ENCODE peak calls at places on chromosomes 2 and 18, in five cellular contexts. D, X, B, I and F are unnamed samples.

GRCh38 chr18:23825496-23825895 is 136.2 kb downstream of the LAMA3 start:
- DNase-seq in D (no peak), X (no peak), B (no peak), I (no peak), F (no peak)

GRCh38 chr2:195016821-195017220 is 640.2 kb upstream of the SLC39A10 start:
- DNase-seq in D (no peak), X (no peak), B (no peak), I (no peak), F (no peak)

GRCh38 chr18:26960901-26961300 is 95.4 kb upstream of the AQP4 start:
- DNase-seq in D (no peak), X (no peak), B (no peak), I (no peak), F (no peak)

GRCh38 chr18:42404151-42404550 is 449.1 kb downstream of the PIK3C3 start:
- DNase-seq in D (no peak), X (no peak), B (no peak), I (no peak), F (no peak)

GRCh38 chr2:219041252-219041651 is at the start of gene CFAP65:
- DNase-seq in D (peak), X (peak), B (no peak), I (no peak), F (peak)

GRCh38 chr18:26977791-26978190 is 112.3 kb upstream of the AQP4 start:
- DNase-seq in D (no peak), X (no peak), B (no peak), I (no peak), F (no peak)

GRCh38 chr2:238286987-238287386 is 1.4 kb downstream of the PER2 start:
- DNase-seq in D (no peak), X (no peak), B (no peak), I (no peak), F (no peak)

GRCh38 chr18:31596081-31596872 is 4.6 kb downstream of the TTR start:
- DNase-seq in D (no peak), X (no peak), B (peak), I (no peak), F (no peak)

GRCh38 chr18:32349728-32350395 is 120.8 kb downstream of the GAREM1 start:
- DNase-seq in D (no peak), X (no peak), B (peak), I (no peak), F (peak)

GRCh38 chr2:201262718-201263117 is 2.4 kb downstream of the CASP8 start:
- DNase-seq in D (no peak), X (no peak), B (no peak), I (no peak), F (no peak)

GRCh38 chr2:201261471-201261870 is 1.1 kb downstream of the CASP8 start:
- DNase-seq in D (no peak), X (peak), B (no peak), I (no peak), F (no peak)

GRCh38 chr2:201264472-201265173 is 4.3 kb downstream of the CASP8 start:
- DNase-seq in D (no peak), X (no peak), B (no peak), I (no peak), F (no peak)

GRCh38 chr2:201261911-201262310 is 1.6 kb downstream of the CASP8 start:
- DNase-seq in D (no peak), X (no peak), B (no peak), I (no peak), F (no peak)

GRCh38 chr2:201263774-201264173 is 3.4 kb downstream of the CASP8 start:
- DNase-seq in D (no peak), X (no peak), B (no peak), I (no peak), F (no peak)
- TF ChIP-seq JUNB in D (no peak), X (no peak), B (no peak), I (no peak), F (no peak)

GRCh38 chr2:36653155-36653554 is 43.4 kb upstream of the VIT start:
- DNase-seq in D (no peak), X (no peak), B (no peak), I (no peak), F (no peak)

GRCh38 chr2:36658277-36658748 is 38.2 kb upstream of the VIT start:
- DNase-seq in D (no peak), X (no peak), B (peak), I (no peak), F (no peak)

GRCh38 chr2:36653967-36654694 is 42.4 kb upstream of the VIT start:
- DNase-seq in D (no peak), X (no peak), B (peak), I (no peak), F (no peak)

GRCh38 chr2:36657703-36658102 is 38.8 kb upstream of the VIT start:
- DNase-seq in D (no peak), X (no peak), B (peak), I (no peak), F (no peak)

GRCh38 chr2:36655456-36655855 is 41.1 kb upstream of the VIT start:
- DNase-seq in D (no peak), X (no peak), B (no peak), I (no peak), F (no peak)
- TF ChIP-seq JUNB in D (no peak), X (no peak), B (no peak), I (no peak), F (no peak)

DNA sequence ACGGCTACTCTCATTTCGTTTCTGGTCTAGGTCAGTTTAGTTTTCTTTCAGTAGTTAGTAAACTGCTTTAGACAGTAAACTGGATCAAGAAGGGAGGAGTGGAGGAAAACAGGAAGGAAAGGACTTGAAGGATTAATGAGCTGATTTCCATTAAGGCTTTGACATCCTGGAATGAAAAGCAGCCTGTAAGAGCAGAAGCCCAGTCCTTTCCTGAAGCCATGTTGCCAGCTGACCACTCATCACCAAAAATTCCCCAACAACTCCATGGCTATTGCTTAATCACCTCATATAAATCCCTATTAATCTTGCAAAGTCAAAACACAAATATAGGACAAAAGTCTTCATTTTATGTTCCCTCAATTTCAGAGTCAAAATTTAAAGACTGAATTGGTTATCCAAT is 113.7 kb upstream of the ZFP36L2 start:
- DNase-seq in D (no peak), X (no peak), B (no peak), I (no peak), F (peak)
- TF ChIP-seq JUNB in D (no peak), X (no peak), B (no peak), I (no peak), F (no peak)

GRCh38 chr2:171880774-171881173 is 13.3 kb downstream of the SLC25A12 start:
- DNase-seq in D (no peak), X (no peak), B (no peak), I (no peak), F (no peak)

GRCh38 chr2:171874963-171875362 is 19.1 kb downstream of the SLC25A12 start:
- DNase-seq in D (no peak), X (no peak), B (no peak), I (no peak), F (no peak)

GRCh38 chr2:171879865-171880264 is 14.2 kb downstream of the SLC25A12 start:
- DNase-seq in D (no peak), X (no peak), B (no peak), I (no peak), F (no peak)

GRCh38 chr2:171882095-171882769 is 11.8 kb downstream of the SLC25A12 start:
- DNase-seq in D (no peak), X (no peak), B (no peak), I (no peak), F (no peak)

DNA sequence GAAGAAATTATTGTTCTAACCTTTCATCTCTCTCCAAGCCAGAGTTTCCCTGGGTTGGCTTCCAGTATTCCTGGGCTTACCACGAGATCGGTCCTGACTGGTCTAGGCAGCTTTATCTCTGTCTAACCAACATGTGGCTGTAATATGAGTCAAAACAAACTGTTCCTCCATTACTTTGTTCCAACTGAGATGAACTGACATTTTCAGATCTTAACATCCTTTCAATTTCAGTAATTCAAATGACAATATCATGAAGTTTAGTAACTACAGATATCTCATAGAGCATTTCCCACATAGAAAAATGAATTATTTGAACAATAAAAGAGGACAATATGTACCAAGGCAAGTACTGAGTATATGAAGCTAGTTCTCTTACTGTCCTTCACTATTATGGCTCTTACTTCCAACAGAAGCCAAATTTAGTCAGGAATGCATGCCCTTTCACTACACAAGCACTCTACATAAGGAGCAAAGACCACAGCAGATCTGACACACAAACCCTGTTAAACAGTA is 15.5 kb downstream of the SLC25A12 start:
- DNase-seq in D (no peak), X (no peak), B (peak), I (no peak), F (no peak)
- TF ChIP-seq JUNB in D (no peak), X (no peak), B (no peak), I (peak), F (no peak)

DNA sequence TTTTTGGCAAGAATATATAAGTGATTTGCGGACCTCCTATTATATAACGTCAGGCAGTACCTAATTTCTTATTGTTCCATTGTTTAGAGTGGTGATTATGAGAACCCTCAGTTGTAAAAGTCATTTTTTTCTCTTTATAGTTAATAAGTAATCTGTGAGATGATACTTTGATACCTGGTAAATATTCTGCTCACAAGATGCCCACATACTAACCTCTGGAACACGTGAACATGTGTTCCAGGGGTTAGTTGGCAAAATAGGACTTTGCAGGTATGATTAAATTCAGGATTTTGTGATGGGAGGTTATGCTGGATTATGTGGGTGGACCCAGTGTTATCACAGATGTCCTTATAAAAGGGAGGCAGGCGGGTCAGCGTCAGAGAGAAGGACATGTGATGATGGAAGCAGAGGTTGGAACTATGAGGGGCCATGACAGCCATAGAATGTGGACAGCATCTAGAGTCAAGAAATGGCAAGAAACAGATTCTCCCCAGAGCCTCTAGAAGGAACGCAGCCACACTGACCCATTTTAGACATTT is 16.8 kb downstream of the MAIP1 start:
- DNase-seq in D (no peak), X (no peak), B (no peak), I (no peak), F (no peak)
- TF ChIP-seq JUNB in D (no peak), X (no peak), B (no peak), I (no peak), F (no peak)

DNA sequence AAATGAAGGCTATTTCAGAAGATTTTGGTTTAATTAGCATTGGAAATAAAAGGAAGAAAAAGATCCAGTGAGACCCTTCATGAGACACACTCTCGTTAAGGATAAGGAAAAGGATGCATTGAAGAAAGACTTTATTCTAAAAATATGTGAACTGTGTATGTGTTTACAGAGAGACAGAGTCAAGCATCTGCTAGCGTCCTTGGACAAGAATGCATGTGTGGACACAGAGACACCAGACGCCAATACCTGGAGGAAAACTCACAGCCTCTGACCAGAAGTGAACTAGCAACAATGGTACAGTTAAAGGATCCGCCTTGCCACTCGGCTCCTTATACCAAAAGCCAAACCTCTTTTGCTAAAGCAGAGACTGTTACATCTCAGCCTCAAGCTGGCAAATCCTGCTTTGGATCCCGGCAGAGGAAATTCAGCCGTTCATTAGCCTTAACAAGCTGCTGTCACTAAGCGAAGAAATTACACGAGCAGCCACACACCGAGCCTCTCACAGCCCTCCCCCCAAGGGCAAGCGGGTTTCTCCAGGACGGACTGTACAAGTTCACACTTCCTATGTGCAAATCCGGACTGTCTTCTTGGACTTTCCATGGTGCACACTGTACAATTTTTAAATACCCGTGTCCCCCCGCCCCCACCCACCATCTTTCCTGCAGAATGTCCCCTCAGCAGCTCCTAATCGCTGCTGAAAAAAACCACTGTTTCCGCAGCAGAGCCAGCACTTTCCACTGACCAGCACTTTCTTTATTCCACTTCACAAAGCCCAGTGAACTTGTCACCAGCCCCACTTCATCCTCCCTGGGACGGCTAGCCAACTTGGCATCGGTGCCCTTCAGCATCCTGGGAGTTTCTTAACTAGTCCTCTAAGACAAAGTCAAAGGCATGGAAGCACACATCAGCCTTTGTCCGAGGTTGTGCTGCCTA is 1.7 kb downstream of the KLF7 start:
- DNase-seq in D (no peak), X (peak), B (peak), I (no peak), F (peak)
- TF ChIP-seq JUNB in D (no peak), X (no peak), B (no peak), I (no peak), F (peak)

DNA sequence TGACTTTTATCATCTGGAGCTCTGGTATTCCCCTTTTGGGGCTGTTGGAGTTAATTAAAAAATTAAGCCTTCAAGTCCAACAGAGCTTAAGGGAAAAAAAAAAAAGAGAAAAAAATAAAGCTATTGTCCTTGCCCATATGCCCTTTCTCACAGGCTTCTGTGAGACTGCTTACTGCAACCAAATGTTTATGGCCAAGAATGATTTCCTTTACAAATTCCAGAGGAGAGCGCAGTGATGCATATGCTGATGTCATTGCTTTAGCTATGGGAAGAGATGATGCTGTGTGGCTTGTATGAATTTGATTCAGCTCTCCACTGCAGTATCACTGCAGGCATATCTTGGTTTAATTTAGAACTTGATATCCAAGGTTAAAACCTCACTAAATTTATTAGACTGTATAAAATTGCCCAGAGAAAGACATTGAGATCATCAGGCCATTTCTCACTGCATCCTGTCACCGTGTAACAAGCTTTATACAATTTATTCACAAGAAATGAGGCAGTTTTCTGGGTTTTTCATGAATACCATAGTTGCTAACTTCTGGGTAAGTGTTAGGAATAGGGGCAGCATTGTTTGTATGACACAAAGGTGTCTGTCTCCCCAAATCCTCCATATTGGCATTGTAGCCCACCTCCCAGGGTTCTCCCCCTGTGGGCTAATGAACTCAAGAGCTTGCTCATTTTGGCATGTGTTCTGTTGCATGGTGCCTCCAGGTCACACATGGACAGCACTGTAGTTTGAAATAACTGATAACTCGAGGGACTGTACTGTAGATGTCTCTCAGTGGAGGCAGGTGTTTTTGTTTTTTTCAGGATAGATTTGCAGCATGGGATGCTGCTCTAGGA is 85.0 kb downstream of the TANC1 start:
- DNase-seq in D (no peak), X (no peak), B (no peak), I (no peak), F (no peak)
- TF ChIP-seq JUNB in D (no peak), X (no peak), B (no peak), I (no peak), F (no peak)

GRCh38 chr2:30786923-30787685 is 20.1 kb downstream of the CAPN13 start:
- DNase-seq in D (no peak), X (no peak), B (no peak), I (no peak), F (no peak)
- TF ChIP-seq JUNB in D (no peak), X (no peak), B (no peak), I (no peak), F (no peak)